ENCODE peak calls at places on chromosomes 6 and 20, in nine cellular contexts. Y, G, S, F, M, T, V, H and R are unnamed samples.

GRCh38 chr6:119497988-119498727 is 148.6 kb upstream of the MAN1A1 start:
- DNase-seq in Y (no peak), G (no peak), S (no peak), F (no peak), M (no peak), T (peak; percentile 42), V (no peak), H (no peak), R (no peak)

GRCh38 chr6:151071295-151071694 is 168.5 kb upstream of the AKAP12 start:
- DNase-seq in Y (peak; percentile 60), G (no peak), S (peak; percentile 70), F (peak; percentile 81), M (no peak), T (peak; percentile 38), V (no peak), H (peak; percentile 63), R (no peak)

GRCh38 chr6:36120979-36121706 is 9.2 kb upstream of the MAPK13 start:
- DNase-seq in Y (no peak), G (peak; percentile 94), S (peak; percentile 78), F (peak; percentile 73), M (peak; percentile 31), T (no peak), V (peak; percentile 86), H (peak; percentile 56), R (peak; percentile 66)

GRCh38 chr6:161533266-161533665 is 259.4 kb upstream of the AGPAT4 start:
- DNase-seq in Y (no peak), G (no peak), S (no peak), F (no peak), M (no peak), T (no peak), V (no peak), H (no peak), R (no peak)

GRCh38 chr6:156848123-156848522 is 70.9 kb downstream of the ARID1B start:
- DNase-seq in Y (no peak), G (no peak), S (no peak), F (peak; percentile 56), M (no peak), T (no peak), V (no peak), H (no peak), R (no peak)

GRCh38 chr20:19802492-19803158 is 44.6 kb downstream of the RIN2 start:
- DNase-seq in Y (no peak), G (no peak), S (no peak), F (peak; percentile 46), M (no peak), T (peak; percentile 75), V (no peak), H (no peak), R (no peak)

GRCh38 chr6:160931378-160932343 is 59.9 kb upstream of the MAP3K4 start:
- DNase-seq in Y (no peak), G (no peak), S (no peak), F (no peak), M (no peak), T (no peak), V (no peak), H (peak; percentile 19), R (peak; percentile 57)

GRCh38 chr20:62063981-62064787 is 1.5 kb downstream of the TAF4 start:
- DNase-seq in Y (peak; percentile 40), G (peak; percentile 87), S (peak; percentile 73), F (peak; percentile 35), M (no peak), T (peak; percentile 64), V (peak; percentile 49), H (peak; percentile 51), R (no peak)

GRCh38 chr6:32796848-32797776 is 19.7 kb downstream of the HLA-DOB start:
- DNase-seq in Y (peak; percentile 64), G (peak; percentile 89), S (peak; percentile 84), F (peak; percentile 50), M (peak; percentile 80), T (peak; percentile 57), V (peak; percentile 36), H (peak; percentile 66), R (peak; percentile 90)

GRCh38 chr6:27251672-27252251 is 4.3 kb downstream of the PRSS16 start:
- DNase-seq in Y (peak; percentile 69), G (peak; percentile 89), S (peak; percentile 48), F (peak; percentile 48), M (peak; percentile 84), T (no peak), V (peak; percentile 93), H (peak; percentile 47), R (no peak)

GRCh38 chr6:90233994-90234393 is 62.6 kb downstream of the BACH2 start:
- DNase-seq in Y (no peak), G (no peak), S (no peak), F (no peak), M (no peak), T (no peak), V (no peak), H (peak; percentile 21), R (no peak)

GRCh38 chr6:25414168-25414567 is 135.0 kb downstream of the CARMIL1 start:
- DNase-seq in Y (no peak), G (no peak), S (no peak), F (no peak), M (no peak), T (no peak), V (no peak), H (no peak), R (no peak)

GRCh38 chr6:34531580-34532201 is 24.4 kb downstream of the SPDEF start:
- DNase-seq in Y (no peak), G (peak; percentile 84), S (peak; percentile 61), F (peak; percentile 73), M (peak; percentile 29), T (no peak), V (no peak), H (peak; percentile 54), R (no peak)

GRCh38 chr20:25461766-25462165 is 54.3 kb downstream of the GINS1 start:
- DNase-seq in Y (no peak), G (peak; percentile 44), S (no peak), F (no peak), M (no peak), T (no peak), V (no peak), H (no peak), R (peak; percentile 85)